ENCODE peak calls at places on chromosomes 5 and 9, in eight cellular contexts. One of them, this sample, is unnamed.

GRCh38 chr5:127648997-127649550 is at the start of gene CTXN3:
- DNase-seq in IMR-90: no peak
- DNase-seq in SK-N-MC: no peak
- DNase-seq in astrocyte of the cerebellum: no peak
- DNase-seq in CD4-positive, CD25-positive, alpha-beta regulatory T cell: no peak
- DNase-seq in heart right ventricle: no peak
- DNase-seq in GM06990: no peak
- DNase-seq in lung: peak; percentile 51
- DNase-seq in this sample: no peak

GRCh38 chr9:106799146-106799545 is 63.8 kb upstream of the ZNF462 start:
- DNase-seq in IMR-90: peak; percentile 79
- DNase-seq in SK-N-MC: no peak
- DNase-seq in astrocyte of the cerebellum: peak; percentile 68
- DNase-seq in CD4-positive, CD25-positive, alpha-beta regulatory T cell: no peak
- DNase-seq in heart right ventricle: no peak
- DNase-seq in GM06990: no peak
- DNase-seq in lung: no peak
- DNase-seq in this sample: no peak

GRCh38 chr9:85290019-85290418 is 451.7 kb downstream of the AGTPBP1 start:
- DNase-seq in IMR-90: no peak
- DNase-seq in SK-N-MC: no peak
- DNase-seq in astrocyte of the cerebellum: no peak
- DNase-seq in CD4-positive, CD25-positive, alpha-beta regulatory T cell: peak; percentile 4
- DNase-seq in heart right ventricle: no peak
- DNase-seq in GM06990: no peak
- DNase-seq in lung: no peak
- DNase-seq in this sample: peak; percentile 97

GRCh38 chr9:1429328-1429727 is 379.2 kb downstream of the DMRT2 start:
- DNase-seq in IMR-90: no peak
- DNase-seq in SK-N-MC: no peak
- DNase-seq in astrocyte of the cerebellum: no peak
- DNase-seq in CD4-positive, CD25-positive, alpha-beta regulatory T cell: peak; percentile 26
- DNase-seq in heart right ventricle: no peak
- DNase-seq in GM06990: no peak
- DNase-seq in lung: no peak
- DNase-seq in this sample: no peak

GRCh38 chr5:116382874-116383266 is 191.8 kb downstream of the SEMA6A start:
- DNase-seq in IMR-90: no peak
- DNase-seq in SK-N-MC: no peak
- DNase-seq in astrocyte of the cerebellum: no peak
- DNase-seq in CD4-positive, CD25-positive, alpha-beta regulatory T cell: no peak
- DNase-seq in heart right ventricle: no peak
- DNase-seq in GM06990: no peak
- DNase-seq in lung: no peak
- DNase-seq in this sample: no peak

GRCh38 chr5:158264264-158264663 is 405.3 kb upstream of the CLINT1 start:
- DNase-seq in IMR-90: no peak
- DNase-seq in SK-N-MC: no peak
- DNase-seq in astrocyte of the cerebellum: no peak
- DNase-seq in CD4-positive, CD25-positive, alpha-beta regulatory T cell: no peak
- DNase-seq in heart right ventricle: no peak
- DNase-seq in GM06990: no peak
- DNase-seq in lung: no peak
- DNase-seq in this sample: no peak

GRCh38 chr9:89579741-89580395 is 24.9 kb upstream of the GADD45G start:
- DNase-seq in IMR-90: no peak
- DNase-seq in SK-N-MC: no peak
- DNase-seq in astrocyte of the cerebellum: no peak
- DNase-seq in CD4-positive, CD25-positive, alpha-beta regulatory T cell: peak; percentile 38
- DNase-seq in heart right ventricle: no peak
- DNase-seq in GM06990: no peak
- DNase-seq in lung: no peak
- DNase-seq in this sample: peak; percentile 62

GRCh38 chr9:99134893-99135341 is 30.0 kb downstream of the TGFBR1 start:
- DNase-seq in IMR-90: peak; percentile 78
- DNase-seq in SK-N-MC: no peak
- DNase-seq in astrocyte of the cerebellum: peak; percentile 74
- DNase-seq in CD4-positive, CD25-positive, alpha-beta regulatory T cell: peak; percentile 37
- DNase-seq in heart right ventricle: no peak
- DNase-seq in GM06990: peak; percentile 55
- DNase-seq in lung: no peak
- DNase-seq in this sample: peak; percentile 82

GRCh38 chr5:59354274-59354673 is 539.3 kb downstream of the PDE4D start:
- DNase-seq in IMR-90: peak; percentile 25
- DNase-seq in SK-N-MC: no peak
- DNase-seq in astrocyte of the cerebellum: no peak
- DNase-seq in CD4-positive, CD25-positive, alpha-beta regulatory T cell: no peak
- DNase-seq in heart right ventricle: no peak
- DNase-seq in GM06990: no peak
- DNase-seq in lung: no peak
- DNase-seq in this sample: no peak

GRCh38 chr5:176447538-176447981 is 625 bp upstream of the FAF2 start:
- DNase-seq in IMR-90: no peak
- DNase-seq in SK-N-MC: no peak
- DNase-seq in astrocyte of the cerebellum: no peak
- DNase-seq in CD4-positive, CD25-positive, alpha-beta regulatory T cell: no peak
- DNase-seq in heart right ventricle: no peak
- DNase-seq in GM06990: no peak
- DNase-seq in lung: no peak
- DNase-seq in this sample: no peak

GRCh38 chr5:136734638-136735037 is 369.3 kb upstream of the TRPC7 start:
- DNase-seq in IMR-90: no peak
- DNase-seq in SK-N-MC: no peak
- DNase-seq in astrocyte of the cerebellum: no peak
- DNase-seq in CD4-positive, CD25-positive, alpha-beta regulatory T cell: no peak
- DNase-seq in heart right ventricle: no peak
- DNase-seq in GM06990: no peak
- DNase-seq in lung: no peak
- DNase-seq in this sample: no peak

GRCh38 chr5:148875205-148875875 is 48.9 kb downstream of the ADRB2 start:
- DNase-seq in IMR-90: no peak
- DNase-seq in SK-N-MC: no peak
- DNase-seq in astrocyte of the cerebellum: no peak
- DNase-seq in CD4-positive, CD25-positive, alpha-beta regulatory T cell: no peak
- DNase-seq in heart right ventricle: peak; percentile 45
- DNase-seq in GM06990: no peak
- DNase-seq in lung: no peak
- DNase-seq in this sample: no peak

GRCh38 chr5:14922456-14922855 is 50.9 kb upstream of the ANKH start:
- DNase-seq in IMR-90: no peak
- DNase-seq in SK-N-MC: no peak
- DNase-seq in astrocyte of the cerebellum: no peak
- DNase-seq in CD4-positive, CD25-positive, alpha-beta regulatory T cell: no peak
- DNase-seq in heart right ventricle: no peak
- DNase-seq in GM06990: no peak
- DNase-seq in lung: no peak
- DNase-seq in this sample: no peak

GRCh38 chr5:11046160-11046559 is 285.1 kb upstream of the DAP start:
- DNase-seq in IMR-90: peak; percentile 18
- DNase-seq in SK-N-MC: no peak
- DNase-seq in astrocyte of the cerebellum: no peak
- DNase-seq in CD4-positive, CD25-positive, alpha-beta regulatory T cell: no peak
- DNase-seq in heart right ventricle: no peak
- DNase-seq in GM06990: no peak
- DNase-seq in lung: no peak
- DNase-seq in this sample: no peak

GRCh38 chr5:26889810-26890209 is 148.6 kb downstream of the CDH9 start:
- DNase-seq in IMR-90: no peak
- DNase-seq in SK-N-MC: no peak
- DNase-seq in astrocyte of the cerebellum: no peak
- DNase-seq in CD4-positive, CD25-positive, alpha-beta regulatory T cell: no peak
- DNase-seq in heart right ventricle: no peak
- DNase-seq in GM06990: no peak
- DNase-seq in lung: no peak
- DNase-seq in this sample: no peak

GRCh38 chr9:93107825-93108161 is 11.8 kb downstream of the CARD19 start:
- DNase-seq in IMR-90: no peak
- DNase-seq in SK-N-MC: no peak
- DNase-seq in astrocyte of the cerebellum: no peak
- DNase-seq in CD4-positive, CD25-positive, alpha-beta regulatory T cell: no peak
- DNase-seq in heart right ventricle: no peak
- DNase-seq in GM06990: no peak
- DNase-seq in lung: no peak
- DNase-seq in this sample: no peak

GRCh38 chr5:143014017-143014651 is 244.0 kb downstream of the ARHGAP26 start:
- DNase-seq in IMR-90: no peak
- DNase-seq in SK-N-MC: no peak
- DNase-seq in astrocyte of the cerebellum: no peak
- DNase-seq in CD4-positive, CD25-positive, alpha-beta regulatory T cell: peak; percentile 39
- DNase-seq in heart right ventricle: no peak
- DNase-seq in GM06990: no peak
- DNase-seq in lung: peak; percentile 59
- DNase-seq in this sample: no peak
- H3K4me3 ChIP-seq in IMR-90: no peak overlapping the region
- H3K4me3 ChIP-seq in SK-N-MC: no peak overlapping the region
- H3K4me3 ChIP-seq in astrocyte of the cerebellum: no peak overlapping the region
- H3K4me3 ChIP-seq in CD4-positive, CD25-positive, alpha-beta regulatory T cell: no peak overlapping the region
- H3K4me3 ChIP-seq in heart right ventricle: no peak overlapping the region
- H3K4me3 ChIP-seq in GM06990: no peak overlapping the region
- H3K4me3 ChIP-seq in lung: no peak overlapping the region
- H3K4me3 ChIP-seq in this sample: no peak overlapping the region

GRCh38 chr9:127973169-127974001 is 7.4 kb downstream of the EEIG1 start:
- DNase-seq in IMR-90: no peak
- DNase-seq in SK-N-MC: no peak
- DNase-seq in astrocyte of the cerebellum: no peak
- DNase-seq in CD4-positive, CD25-positive, alpha-beta regulatory T cell: no peak
- DNase-seq in heart right ventricle: peak; percentile 19
- DNase-seq in GM06990: no peak
- DNase-seq in lung: no peak
- DNase-seq in this sample: no peak
- H3K4me3 ChIP-seq in IMR-90: no peak overlapping the region
- H3K4me3 ChIP-seq in SK-N-MC: no peak overlapping the region
- H3K4me3 ChIP-seq in astrocyte of the cerebellum: no peak overlapping the region
- H3K4me3 ChIP-seq in CD4-positive, CD25-positive, alpha-beta regulatory T cell: peak overlapping the region; percentile 97
- H3K4me3 ChIP-seq in heart right ventricle: no peak overlapping the region
- H3K4me3 ChIP-seq in GM06990: no peak overlapping the region
- H3K4me3 ChIP-seq in lung: no peak overlapping the region
- H3K4me3 ChIP-seq in this sample: no peak overlapping the region

GRCh38 chr5:141409598-141410306 is 1.9 kb downstream of the PCDHGB6 start:
- DNase-seq in IMR-90: no peak
- DNase-seq in SK-N-MC: no peak
- DNase-seq in astrocyte of the cerebellum: no peak
- DNase-seq in CD4-positive, CD25-positive, alpha-beta regulatory T cell: no peak
- DNase-seq in heart right ventricle: no peak
- DNase-seq in GM06990: no peak
- DNase-seq in lung: no peak
- DNase-seq in this sample: no peak

GRCh38 chr5:141411575-141411974 is 1.2 kb upstream of the PCDHGA10 start:
- DNase-seq in IMR-90: no peak
- DNase-seq in SK-N-MC: no peak
- DNase-seq in astrocyte of the cerebellum: no peak
- DNase-seq in CD4-positive, CD25-positive, alpha-beta regulatory T cell: no peak
- DNase-seq in heart right ventricle: no peak
- DNase-seq in GM06990: no peak
- DNase-seq in lung: no peak
- DNase-seq in this sample: no peak

GRCh38 chr5:141419074-141419880 is 1.6 kb upstream of the PCDHGA11 start:
- DNase-seq in IMR-90: no peak
- DNase-seq in SK-N-MC: no peak
- DNase-seq in astrocyte of the cerebellum: no peak
- DNase-seq in CD4-positive, CD25-positive, alpha-beta regulatory T cell: no peak
- DNase-seq in heart right ventricle: no peak
- DNase-seq in GM06990: no peak
- DNase-seq in lung: no peak
- DNase-seq in this sample: no peak

GRCh38 chr5:141412853-141413539 is at the start of gene PCDHGA10:
- DNase-seq in IMR-90: peak; percentile 80
- DNase-seq in SK-N-MC: no peak
- DNase-seq in astrocyte of the cerebellum: peak; percentile 53
- DNase-seq in CD4-positive, CD25-positive, alpha-beta regulatory T cell: peak; percentile 69
- DNase-seq in heart right ventricle: no peak
- DNase-seq in GM06990: no peak
- DNase-seq in lung: no peak
- DNase-seq in this sample: peak; percentile 70

DNA sequence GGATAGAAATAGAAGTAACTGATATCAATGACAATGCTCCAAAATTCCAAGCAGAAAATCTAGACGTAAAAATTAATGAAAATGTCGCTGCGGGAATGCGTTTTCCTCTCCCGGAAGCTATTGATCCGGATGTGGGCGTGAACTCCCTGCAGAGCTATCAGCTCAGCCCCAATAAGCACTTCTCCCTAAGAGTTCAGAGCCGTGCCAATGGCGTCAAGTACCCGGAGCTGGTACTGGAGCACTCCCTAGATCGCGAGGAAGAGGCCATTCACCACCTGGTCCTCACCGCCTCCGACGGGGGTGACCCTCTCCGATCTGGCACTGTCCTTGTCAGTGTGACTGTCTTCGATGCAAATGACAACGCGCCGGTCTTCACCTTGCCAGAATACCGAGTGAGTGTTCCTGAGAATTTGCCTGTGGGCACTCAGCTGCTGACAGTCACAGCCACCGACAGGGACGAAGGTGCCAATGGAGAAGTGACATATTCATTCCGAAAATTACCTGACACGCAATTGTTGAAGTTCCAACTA is 818 bp downstream of the PCDHGA10 start:
- DNase-seq in IMR-90: no peak
- DNase-seq in SK-N-MC: no peak
- DNase-seq in astrocyte of the cerebellum: no peak
- DNase-seq in CD4-positive, CD25-positive, alpha-beta regulatory T cell: no peak
- DNase-seq in heart right ventricle: no peak
- DNase-seq in GM06990: no peak
- DNase-seq in lung: no peak
- DNase-seq in this sample: no peak
- H3K4me3 ChIP-seq in IMR-90: peak overlapping the region; percentile 19
- H3K4me3 ChIP-seq in SK-N-MC: no peak overlapping the region
- H3K4me3 ChIP-seq in astrocyte of the cerebellum: peak overlapping the region; percentile 49
- H3K4me3 ChIP-seq in CD4-positive, CD25-positive, alpha-beta regulatory T cell: peak overlapping the region; percentile 75
- H3K4me3 ChIP-seq in heart right ventricle: no peak overlapping the region
- H3K4me3 ChIP-seq in GM06990: peak overlapping the region; percentile 62
- H3K4me3 ChIP-seq in lung: no peak overlapping the region
- H3K4me3 ChIP-seq in this sample: peak overlapping the region; percentile 66

DNA sequence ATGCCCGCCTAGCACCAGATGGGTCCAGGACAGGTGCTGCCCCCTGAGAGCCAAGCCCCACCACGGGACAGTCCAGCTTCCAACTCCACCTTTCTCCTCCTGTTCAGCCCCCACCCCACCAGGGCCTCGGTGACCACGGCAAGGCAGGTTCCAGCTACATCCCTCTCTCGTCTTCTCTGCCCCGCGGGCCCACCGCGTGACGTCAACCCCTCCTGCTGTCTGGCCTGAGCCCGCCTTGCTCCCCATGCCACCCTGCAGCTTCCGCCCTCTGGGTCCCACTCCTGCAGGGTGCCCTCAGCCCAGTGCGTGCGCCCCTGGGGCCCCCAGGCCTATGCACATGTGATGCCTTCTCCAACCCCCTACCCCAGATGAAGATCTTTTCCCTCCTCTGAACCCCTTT is 6.8 kb downstream of the GFPT2 start:
- DNase-seq in IMR-90: no peak
- DNase-seq in SK-N-MC: no peak
- DNase-seq in astrocyte of the cerebellum: no peak
- DNase-seq in CD4-positive, CD25-positive, alpha-beta regulatory T cell: no peak
- DNase-seq in heart right ventricle: no peak
- DNase-seq in GM06990: no peak
- DNase-seq in lung: no peak
- DNase-seq in this sample: no peak
- H3K4me3 ChIP-seq in IMR-90: no peak overlapping the region
- H3K4me3 ChIP-seq in SK-N-MC: no peak overlapping the region
- H3K4me3 ChIP-seq in astrocyte of the cerebellum: no peak overlapping the region
- H3K4me3 ChIP-seq in CD4-positive, CD25-positive, alpha-beta regulatory T cell: no peak overlapping the region
- H3K4me3 ChIP-seq in heart right ventricle: no peak overlapping the region
- H3K4me3 ChIP-seq in GM06990: no peak overlapping the region
- H3K4me3 ChIP-seq in lung: no peak overlapping the region
- H3K4me3 ChIP-seq in this sample: no peak overlapping the region

This sample was measured in Jurkat, Clone E6-1.